ENCODE peak calls at places on chromosomes 13 and 19, in seven cellular contexts. One of them, this sample, is unnamed.

GRCh38 chr19:50646074-50646807 is 3.0 kb upstream of the C19orf81 start:
- DNase-seq in occipital lobe: no peak
- DNase-seq in stimulated activated CD4-positive, alpha-beta T cell treated with anti-CD3 and anti-CD28 coated beads, Interleukin-15, amount 100 ng/mL, for 1 hour: no peak
- DNase-seq in KG1: no peak
- DNase-seq in fibroblast of lung: peak
- DNase-seq in AG04449: no peak
- DNase-seq in activated naive CD4-positive, alpha-beta T cell: no peak
- DNase-seq in this sample: no peak

GRCh38 chr13:94121686-94122085 is 357.8 kb downstream of the DCT start:
- DNase-seq in occipital lobe: no peak
- DNase-seq in stimulated activated CD4-positive, alpha-beta T cell treated with anti-CD3 and anti-CD28 coated beads, Interleukin-15, amount 100 ng/mL, for 1 hour: no peak
- DNase-seq in KG1: no peak
- DNase-seq in fibroblast of lung: peak
- DNase-seq in AG04449: peak
- DNase-seq in activated naive CD4-positive, alpha-beta T cell: no peak
- DNase-seq in this sample: no peak

GRCh38 chr19:3697094-3697493 is 3.2 kb downstream of the PIP5K1C start:
- DNase-seq in occipital lobe: no peak
- DNase-seq in stimulated activated CD4-positive, alpha-beta T cell treated with anti-CD3 and anti-CD28 coated beads, Interleukin-15, amount 100 ng/mL, for 1 hour: no peak
- DNase-seq in KG1: no peak
- DNase-seq in fibroblast of lung: no peak
- DNase-seq in AG04449: no peak
- DNase-seq in activated naive CD4-positive, alpha-beta T cell: no peak
- DNase-seq in this sample: no peak

GRCh38 chr19:38713227-38713649 is 31.0 kb downstream of the CAPN12 start:
- DNase-seq in occipital lobe: no peak
- DNase-seq in stimulated activated CD4-positive, alpha-beta T cell treated with anti-CD3 and anti-CD28 coated beads, Interleukin-15, amount 100 ng/mL, for 1 hour: no peak
- DNase-seq in KG1: no peak
- DNase-seq in fibroblast of lung: no peak
- DNase-seq in AG04449: no peak
- DNase-seq in activated naive CD4-positive, alpha-beta T cell: no peak
- DNase-seq in this sample: no peak

GRCh38 chr13:101514695-101515275 is 62.3 kb downstream of the ITGBL1 start:
- DNase-seq in occipital lobe: no peak
- DNase-seq in stimulated activated CD4-positive, alpha-beta T cell treated with anti-CD3 and anti-CD28 coated beads, Interleukin-15, amount 100 ng/mL, for 1 hour: no peak
- DNase-seq in KG1: no peak
- DNase-seq in fibroblast of lung: peak
- DNase-seq in AG04449: no peak
- DNase-seq in activated naive CD4-positive, alpha-beta T cell: no peak
- DNase-seq in this sample: no peak

GRCh38 chr13:50220938-50221337 is 205.7 kb downstream of the KCNRG start:
- DNase-seq in occipital lobe: no peak
- DNase-seq in stimulated activated CD4-positive, alpha-beta T cell treated with anti-CD3 and anti-CD28 coated beads, Interleukin-15, amount 100 ng/mL, for 1 hour: no peak
- DNase-seq in KG1: no peak
- DNase-seq in fibroblast of lung: no peak
- DNase-seq in AG04449: no peak
- DNase-seq in activated naive CD4-positive, alpha-beta T cell: no peak
- DNase-seq in this sample: no peak

GRCh38 chr13:95457294-95457693 is 95.2 kb upstream of the CLDN10 start:
- DNase-seq in occipital lobe: no peak
- DNase-seq in stimulated activated CD4-positive, alpha-beta T cell treated with anti-CD3 and anti-CD28 coated beads, Interleukin-15, amount 100 ng/mL, for 1 hour: no peak
- DNase-seq in KG1: no peak
- DNase-seq in fibroblast of lung: no peak
- DNase-seq in AG04449: no peak
- DNase-seq in activated naive CD4-positive, alpha-beta T cell: no peak
- DNase-seq in this sample: no peak

GRCh38 chr13:106277483-106278154 is 257.8 kb downstream of the EFNB2 start:
- DNase-seq in occipital lobe: no peak
- DNase-seq in stimulated activated CD4-positive, alpha-beta T cell treated with anti-CD3 and anti-CD28 coated beads, Interleukin-15, amount 100 ng/mL, for 1 hour: no peak
- DNase-seq in KG1: no peak
- DNase-seq in fibroblast of lung: no peak
- DNase-seq in AG04449: no peak
- DNase-seq in activated naive CD4-positive, alpha-beta T cell: no peak
- DNase-seq in this sample: no peak

GRCh38 chr19:47071731-47072130 is 23.3 kb upstream of the TMEM160 start:
- DNase-seq in occipital lobe: no peak
- DNase-seq in stimulated activated CD4-positive, alpha-beta T cell treated with anti-CD3 and anti-CD28 coated beads, Interleukin-15, amount 100 ng/mL, for 1 hour: no peak
- DNase-seq in KG1: no peak
- DNase-seq in fibroblast of lung: no peak
- DNase-seq in AG04449: no peak
- DNase-seq in activated naive CD4-positive, alpha-beta T cell: no peak
- DNase-seq in this sample: no peak

GRCh38 chr19:41928754-41929535 is 696 bp upstream of the ERFL start:
- DNase-seq in occipital lobe: no peak
- DNase-seq in stimulated activated CD4-positive, alpha-beta T cell treated with anti-CD3 and anti-CD28 coated beads, Interleukin-15, amount 100 ng/mL, for 1 hour: no peak
- DNase-seq in KG1: no peak
- DNase-seq in fibroblast of lung: no peak
- DNase-seq in AG04449: no peak
- DNase-seq in activated naive CD4-positive, alpha-beta T cell: no peak
- DNase-seq in this sample: no peak

GRCh38 chr19:6825076-6825774 is 52.7 kb downstream of the VAV1 start:
- DNase-seq in occipital lobe: no peak
- DNase-seq in stimulated activated CD4-positive, alpha-beta T cell treated with anti-CD3 and anti-CD28 coated beads, Interleukin-15, amount 100 ng/mL, for 1 hour: no peak
- DNase-seq in KG1: no peak
- DNase-seq in fibroblast of lung: no peak
- DNase-seq in AG04449: no peak
- DNase-seq in activated naive CD4-positive, alpha-beta T cell: no peak
- DNase-seq in this sample: no peak